ENCODE peak calls at places on chromosomes 12 and 14, in four cellular contexts. B is left cardiac atrium, T is putamen, J is RPMI7951. P is an unnamed sample.

GRCh38 chr14:94539181-94539580 is 22.1 kb upstream of the SERPINA4 start:
- DNase-seq in B (no peak), T (no peak), J (no peak), P (no peak)

GRCh38 chr14:93970589-93970966 is 5.8 kb downstream of the ASB2 start:
- DNase-seq in B (no peak), T (no peak), J (no peak), P (no peak)

GRCh38 chr12:45327823-45328383 is 112.0 kb downstream of the ANO6 start:
- DNase-seq in B (no peak), T (no peak), J (no peak), P (no peak)

GRCh38 chr12:110312581-110313360 is 31.7 kb downstream of the ATP2A2 start:
- DNase-seq in B (no peak), T (no peak), J (peak), P (no peak)

GRCh38 chr12:46983959-46984833 is 95.2 kb upstream of the PCED1B start:
- DNase-seq in B (no peak), T (no peak), J (peak), P (peak)

GRCh38 chr12:98179151-98179550 is 336.2 kb upstream of the TMPO start:
- DNase-seq in B (no peak), T (no peak), J (no peak), P (no peak)

GRCh38 chr14:99481745-99482099 is 513 bp downstream of the CCNK start:
- DNase-seq in B (no peak), T (no peak), J (peak), P (no peak)

GRCh38 chr12:100234166-100234565 is 32.7 kb downstream of the DEPDC4 start:
- DNase-seq in B (no peak), T (no peak), J (peak), P (no peak)

GRCh38 chr12:31586703-31587102 is 4.2 kb downstream of the DENND5B start:
- DNase-seq in B (no peak), T (no peak), J (no peak), P (peak)

GRCh38 chr14:67815573-67816235 is 686 bp downstream of the ZFYVE26 start:
- DNase-seq in B (no peak), T (peak), J (peak), P (no peak)

GRCh38 chr14:90388437-90388836 is 8.4 kb upstream of the CALM1 start:
- DNase-seq in B (no peak), T (no peak), J (peak), P (no peak)

GRCh38 chr12:57842342-57843294 is 3.9 kb downstream of the CTDSP2 start:
- DNase-seq in B (no peak), T (no peak), J (no peak), P (no peak)

GRCh38 chr12:90013409-90013808 is 304.8 kb upstream of the ATP2B1 start:
- DNase-seq in B (no peak), T (no peak), J (no peak), P (peak)

GRCh38 chr12:92529944-92530343 is 172.8 kb upstream of the PLEKHG7 start:
- DNase-seq in B (no peak), T (no peak), J (no peak), P (no peak)

GRCh38 chr12:100926669-100927248 is 132.2 kb downstream of the ANO4 start:
- DNase-seq in B (no peak), T (no peak), J (peak), P (no peak)

GRCh38 chr14:84272290-84272721 is 1257.6 kb upstream of the FLRT2 start:
- DNase-seq in B (no peak), T (no peak), J (no peak), P (no peak)

GRCh38 chr12:29288031-29288430 is 92.9 kb downstream of the ERGIC2 start:
- DNase-seq in B (no peak), T (no peak), J (no peak), P (no peak)